ENCODE peak calls at places on chromosomes 3 and 15, in seven cellular contexts. N is cardiac fibroblast, K is Calu3, R is breast epithelium, C is psoas muscle, W is sigmoid colon, F is foreskin fibroblast. A is an unnamed sample.

GRCh38 chr15:68808091-68808490 is 12.6 kb downstream of the ANP32A start:
- DNase-seq in N (no peak), R (no peak), C (no peak), K (no peak), W (no peak), F (no peak), A (no peak)

GRCh38 chr3:196165850-196166249 is 45.4 kb downstream of the ZDHHC19 start:
- DNase-seq in F (no peak), W (no peak), K (no peak), R (no peak), N (no peak), C (no peak), A (no peak)

GRCh38 chr3:59273976-59274375 is 224.2 kb upstream of the CFAP20DC start:
- DNase-seq in C (no peak), W (no peak), K (no peak), N (no peak), F (no peak), R (no peak), A (no peak)

GRCh38 chr3:108486910-108487309 is 23.5 kb downstream of the MYH15 start:
- DNase-seq in K (no peak), R (no peak), F (peak), N (peak), C (peak), W (no peak), A (no peak)

GRCh38 chr3:51799879-51800757 is 21.1 kb upstream of the IQCF6 start:
- DNase-seq in R (no peak), F (peak), K (peak), C (no peak), N (peak), W (no peak), A (no peak)

GRCh38 chr15:52349062-52349700 is 53.6 kb upstream of the MYO5C start:
- DNase-seq in F (no peak), W (no peak), K (no peak), R (no peak), N (peak), C (no peak), A (no peak)

GRCh38 chr3:43869491-43869890 is 178.8 kb downstream of the ABHD5 start:
- DNase-seq in R (no peak), C (no peak), N (no peak), K (no peak), W (no peak), F (no peak), A (no peak)

GRCh38 chr3:9279959-9280358 is 30.5 kb upstream of the SRGAP3 start:
- DNase-seq in K (no peak), N (peak), W (no peak), C (no peak), R (no peak), F (no peak), A (no peak)

GRCh38 chr3:63807901-63808589 is 11.1 kb upstream of the C3orf49 start:
- DNase-seq in C (no peak), N (no peak), K (no peak), R (no peak), W (no peak), F (no peak), A (no peak)

GRCh38 chr3:7977245-7978103 is 524.1 kb upstream of the LMCD1 start:
- DNase-seq in N (peak), F (no peak), W (no peak), R (no peak), K (peak), C (no peak), A (no peak)

DNA sequence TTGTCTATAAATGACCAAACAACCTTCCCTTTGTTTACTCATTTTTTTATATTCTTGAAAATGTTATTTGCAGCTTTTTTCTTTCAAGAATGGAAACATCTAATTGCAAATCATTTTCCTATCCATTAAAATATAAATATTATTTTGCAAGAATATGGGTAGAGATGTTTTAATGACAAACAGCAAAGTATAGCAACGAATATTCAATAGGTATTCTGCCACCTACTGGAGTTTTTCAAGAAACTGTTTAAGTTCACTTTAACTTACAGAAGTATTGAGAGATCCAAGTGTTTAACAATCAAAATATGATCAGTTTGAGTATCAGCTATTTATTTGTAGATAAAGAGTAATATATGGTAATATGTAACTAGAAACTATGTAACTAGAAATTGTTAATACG is 6.9 kb upstream of the EOGT start:
- DNase-seq in W (no peak), R (no peak), C (no peak), F (no peak), K (no peak), N (no peak), A (no peak)
- TF ChIP-seq CTCF in W (no peak), R (no peak), C (no peak), F (peak), K (no peak), N (peak), A (no peak)

DNA sequence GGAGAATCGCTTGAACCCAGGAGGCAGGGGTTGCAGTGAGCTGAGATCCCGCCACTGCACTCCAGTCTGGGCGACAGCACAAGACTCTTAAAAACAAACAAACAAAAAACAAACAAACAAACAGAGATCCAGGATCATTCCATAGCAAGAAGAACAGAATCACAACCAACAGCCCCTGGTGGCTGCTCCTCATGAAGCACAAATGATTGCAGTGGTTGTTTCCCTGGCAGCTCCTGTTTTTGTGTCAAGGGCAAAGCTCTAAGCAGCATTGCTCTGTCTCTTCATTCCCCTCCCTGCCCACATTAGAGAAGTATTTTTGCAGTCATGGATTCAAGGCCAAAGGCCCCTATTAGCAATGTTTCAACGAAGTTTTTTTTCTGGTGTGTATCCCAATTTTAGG is 25.8 kb upstream of the BLM start:
- DNase-seq in W (no peak), N (no peak), C (no peak), R (no peak), F (no peak), K (no peak), A (no peak)
- TF ChIP-seq CTCF in W (no peak), N (peak), C (no peak), R (no peak), F (peak), K (no peak), A (no peak)

GRCh38 chr15:54840999-54841398 is 355.7 kb downstream of the RSL24D1 start:
- DNase-seq in N (no peak), C (no peak), W (no peak), K (no peak), R (no peak), F (no peak), A (no peak)
- TF ChIP-seq CTCF in N (no peak), C (no peak), W (no peak), K (no peak), R (no peak), F (no peak), A (no peak)

DNA sequence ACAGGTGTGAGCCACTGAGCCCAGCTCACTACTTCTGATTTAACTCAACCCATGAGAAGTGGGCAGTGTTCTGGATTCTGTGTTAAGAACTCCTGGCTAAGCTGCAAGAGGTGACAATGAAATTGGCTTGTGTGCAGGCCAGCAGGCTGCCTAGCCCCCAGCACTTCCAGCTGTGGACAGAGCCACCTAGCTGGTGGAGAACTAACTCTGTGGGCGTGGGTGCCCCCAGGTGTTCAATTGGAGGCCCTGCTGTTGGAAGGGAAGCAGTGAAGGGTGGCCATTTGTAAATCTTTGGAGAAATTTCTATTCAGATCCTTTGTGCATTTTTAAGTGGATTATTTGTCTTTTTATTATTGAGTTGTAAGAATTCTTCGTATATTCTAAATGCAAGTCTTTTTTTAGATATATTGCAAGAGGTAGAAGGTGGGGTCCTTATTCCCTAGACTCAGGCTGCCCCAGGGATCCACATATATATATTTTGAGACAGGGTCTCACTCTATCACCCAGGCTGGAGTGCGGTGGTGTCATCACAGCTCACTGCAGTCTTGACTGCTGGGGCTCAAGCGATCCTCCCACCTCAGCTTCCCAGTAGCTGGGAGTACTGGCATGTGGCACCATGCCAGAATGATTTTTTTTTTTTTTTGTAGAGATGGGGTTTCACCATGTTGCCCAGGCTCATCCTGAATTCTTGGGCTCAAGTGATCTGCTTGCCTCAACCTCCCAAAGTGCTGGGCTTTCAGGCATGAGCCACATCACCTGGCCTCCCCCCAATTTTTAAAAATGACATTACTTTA is 7.2 kb upstream of the SCAMP5 start:
- DNase-seq in R (no peak), W (no peak), F (no peak), N (peak), K (peak), C (no peak), A (no peak)
- TF ChIP-seq CTCF in R (no peak), W (no peak), F (peak), N (peak), K (peak), C (no peak), A (no peak)

A was measured in activated B cell treated with CpG ODN at 0.5 μM for 24 hours.